ENCODE peak calls at places on chromosome 4, in four cellular contexts. E, W, G and Z are unnamed samples.

GRCh38 chr4:82786004-82786400 is 12.6 kb downstream of the SCD5 start:
- DNase-seq in E (no peak), G (no peak), W (no peak), Z (no peak)

GRCh38 chr4:8836664-8837171 is 34.9 kb downstream of the HMX1 start:
- DNase-seq in W (no peak), E (no peak), G (no peak), Z (no peak)

GRCh38 chr4:7513731-7514130 is 79.0 kb upstream of the PSAPL1 start:
- DNase-seq in E (no peak), G (no peak), W (no peak), Z (no peak)

GRCh38 chr4:150782921-150783320 is 201.0 kb downstream of the MAB21L2 start:
- DNase-seq in E (no peak), W (no peak), G (no peak), Z (no peak)

GRCh38 chr4:44678094-44679023 is at the start of gene GUF1:
- DNase-seq in G (peak; percentile 76), E (peak; percentile 85), W (peak; percentile 84), Z (peak; percentile 88)

GRCh38 chr4:65521666-65522065 is 148.6 kb downstream of the EPHA5 start:
- DNase-seq in W (no peak), E (no peak), G (no peak), Z (no peak)

GRCh38 chr4:165343353-165344191 is 16.1 kb downstream of the MSMO1 start:
- DNase-seq in G (no peak), E (no peak), W (no peak), Z (no peak)

GRCh38 chr4:66266035-66266434 is 595.7 kb upstream of the EPHA5 start:
- DNase-seq in W (no peak), G (no peak), E (no peak), Z (no peak)

GRCh38 chr4:53136954-53137353 is 228.9 kb downstream of the SCFD2 start:
- DNase-seq in W (no peak), G (no peak), E (no peak), Z (no peak)

GRCh38 chr4:121182296-121182695 is 18.2 kb upstream of the TNIP3 start:
- DNase-seq in W (no peak), G (no peak), E (no peak), Z (no peak)

GRCh38 chr4:166290426-166290825 is 417.4 kb downstream of the TLL1 start:
- DNase-seq in W (no peak), G (no peak), E (no peak), Z (no peak)

GRCh38 chr4:7153711-7154110 is 38.6 kb upstream of the SORCS2 start:
- DNase-seq in W (no peak), E (no peak), G (no peak), Z (no peak)

GRCh38 chr4:113943085-113943484 is 36.4 kb downstream of the ARSJ start:
- DNase-seq in W (no peak), E (no peak), G (no peak), Z (no peak)

GRCh38 chr4:181896609-181897008 is 346.6 kb upstream of the TENM3 start:
- DNase-seq in G (no peak), W (no peak), E (no peak), Z (no peak)

GRCh38 chr4:13905543-13905942 is 278.0 kb upstream of the BOD1L1 start:
- DNase-seq in W (no peak), G (no peak), E (no peak), Z (no peak)

GRCh38 chr4:83178029-83178428 is 63.5 kb upstream of the PLAC8 start:
- DNase-seq in G (no peak), W (no peak), E (no peak), Z (peak; percentile 47)

GRCh38 chr4:188905248-188905647 is 766.0 kb downstream of the TRIML1 start:
- DNase-seq in W (no peak), E (no peak), G (no peak), Z (no peak)

GRCh38 chr4:121726642-121727268 is 30.0 kb upstream of the ANXA5 start:
- DNase-seq in E (no peak), G (no peak), W (peak; percentile 44), Z (peak; percentile 60)

GRCh38 chr4:184250795-184251679 is 33.4 kb upstream of the ENPP6 start:
- DNase-seq in G (no peak), W (peak; percentile 54), E (no peak), Z (peak; percentile 63)

GRCh38 chr4:5760936-5761480 is 50.0 kb downstream of the EVC start:
- DNase-seq in E (no peak), G (no peak), W (no peak), Z (no peak)

GRCh38 chr4:53127365-53127764 is 238.5 kb downstream of the SCFD2 start:
- DNase-seq in E (no peak), G (no peak), W (no peak), Z (no peak)